ENCODE peak calls at places on chromosomes 5 and 9, in seven cellular contexts. One of them, this sample, is unnamed.

GRCh38 chr5:11000517-11001353 is 239.7 kb upstream of the DAP start:
- DNase-seq in esophagus squamous epithelium: no peak
- DNase-seq in ovary: no peak
- DNase-seq in kidney: no peak
- DNase-seq in CD8-positive, alpha-beta T cell: no peak
- DNase-seq in Peyer's patch: no peak
- DNase-seq in PC-9: no peak
- DNase-seq in this sample: no peak

GRCh38 chr5:1771149-1772065 is 28.2 kb downstream of the MRPL36 start:
- DNase-seq in Peyer's patch: no peak
- DNase-seq in esophagus squamous epithelium: no peak
- DNase-seq in PC-9: no peak
- DNase-seq in CD8-positive, alpha-beta T cell: no peak
- DNase-seq in ovary: no peak
- DNase-seq in kidney: peak; percentile 46
- DNase-seq in this sample: peak; percentile 60

GRCh38 chr9:135036861-135037465 is 50.5 kb upstream of the OLFM1 start:
- DNase-seq in PC-9: no peak
- DNase-seq in ovary: no peak
- DNase-seq in Peyer's patch: peak; percentile 19
- DNase-seq in kidney: no peak
- DNase-seq in CD8-positive, alpha-beta T cell: no peak
- DNase-seq in esophagus squamous epithelium: no peak
- DNase-seq in this sample: no peak

GRCh38 chr9:78612089-78612488 is 315.2 kb downstream of the PSAT1 start:
- DNase-seq in PC-9: no peak
- DNase-seq in esophagus squamous epithelium: no peak
- DNase-seq in kidney: no peak
- DNase-seq in CD8-positive, alpha-beta T cell: no peak
- DNase-seq in ovary: no peak
- DNase-seq in Peyer's patch: no peak
- DNase-seq in this sample: no peak

GRCh38 chr5:39440964-39441363 is 16.2 kb upstream of the DAB2 start:
- DNase-seq in PC-9: no peak
- DNase-seq in kidney: no peak
- DNase-seq in ovary: no peak
- DNase-seq in CD8-positive, alpha-beta T cell: no peak
- DNase-seq in esophagus squamous epithelium: no peak
- DNase-seq in Peyer's patch: no peak
- DNase-seq in this sample: no peak

GRCh38 chr5:89728750-89729149 is 680.8 kb downstream of the CETN3 start:
- DNase-seq in CD8-positive, alpha-beta T cell: no peak
- DNase-seq in Peyer's patch: no peak
- DNase-seq in PC-9: no peak
- DNase-seq in ovary: peak; percentile 35
- DNase-seq in esophagus squamous epithelium: no peak
- DNase-seq in kidney: no peak
- DNase-seq in this sample: no peak

GRCh38 chr5:154573011-154573410 is 95.0 kb upstream of the HAND1 start:
- DNase-seq in CD8-positive, alpha-beta T cell: no peak
- DNase-seq in esophagus squamous epithelium: no peak
- DNase-seq in ovary: no peak
- DNase-seq in PC-9: no peak
- DNase-seq in kidney: no peak
- DNase-seq in Peyer's patch: no peak
- DNase-seq in this sample: no peak

GRCh38 chr9:112012026-112012902 is 115.7 kb downstream of the UGCG start:
- DNase-seq in Peyer's patch: peak; percentile 58
- DNase-seq in CD8-positive, alpha-beta T cell: no peak
- DNase-seq in kidney: no peak
- DNase-seq in ovary: peak; percentile 20
- DNase-seq in PC-9: peak; percentile 91
- DNase-seq in esophagus squamous epithelium: no peak
- DNase-seq in this sample: peak; percentile 90

GRCh38 chr9:130835441-130836298 is 616 bp downstream of the ABL1 start:
- DNase-seq in ovary: peak; percentile 71
- DNase-seq in kidney: peak; percentile 81
- DNase-seq in Peyer's patch: peak; percentile 69
- DNase-seq in PC-9: no peak
- DNase-seq in CD8-positive, alpha-beta T cell: peak; percentile 26
- DNase-seq in esophagus squamous epithelium: no peak
- DNase-seq in this sample: no peak

GRCh38 chr9:115649991-115650472 is 503.6 kb upstream of the PAPPA start:
- DNase-seq in ovary: no peak
- DNase-seq in esophagus squamous epithelium: no peak
- DNase-seq in PC-9: no peak
- DNase-seq in Peyer's patch: no peak
- DNase-seq in kidney: peak; percentile 83
- DNase-seq in CD8-positive, alpha-beta T cell: no peak
- DNase-seq in this sample: no peak

GRCh38 chr5:116242363-116242762 is 157.5 kb downstream of the COMMD10 start:
- DNase-seq in Peyer's patch: no peak
- DNase-seq in esophagus squamous epithelium: no peak
- DNase-seq in kidney: no peak
- DNase-seq in ovary: no peak
- DNase-seq in CD8-positive, alpha-beta T cell: no peak
- DNase-seq in PC-9: no peak
- DNase-seq in this sample: no peak

GRCh38 chr5:131541071-131541470 is 94.0 kb downstream of the RAPGEF6 start:
- DNase-seq in kidney: no peak
- DNase-seq in Peyer's patch: no peak
- DNase-seq in esophagus squamous epithelium: no peak
- DNase-seq in ovary: no peak
- DNase-seq in PC-9: no peak
- DNase-seq in CD8-positive, alpha-beta T cell: no peak
- DNase-seq in this sample: no peak

GRCh38 chr9:136808075-136808780 is 480 bp downstream of the RABL6 start:
- DNase-seq in Peyer's patch: no peak
- DNase-seq in esophagus squamous epithelium: no peak
- DNase-seq in kidney: peak; percentile 85
- DNase-seq in CD8-positive, alpha-beta T cell: peak; percentile 54
- DNase-seq in PC-9: no peak
- DNase-seq in ovary: no peak
- DNase-seq in this sample: peak; percentile 63
- TF ChIP-seq CTCF in Peyer's patch: no peak
- TF ChIP-seq CTCF in esophagus squamous epithelium: no peak
- TF ChIP-seq CTCF in kidney: no peak
- TF ChIP-seq CTCF in CD8-positive, alpha-beta T cell: no peak
- TF ChIP-seq CTCF in PC-9: no peak
- TF ChIP-seq CTCF in ovary: no peak
- TF ChIP-seq CTCF in this sample: no peak

DNA sequence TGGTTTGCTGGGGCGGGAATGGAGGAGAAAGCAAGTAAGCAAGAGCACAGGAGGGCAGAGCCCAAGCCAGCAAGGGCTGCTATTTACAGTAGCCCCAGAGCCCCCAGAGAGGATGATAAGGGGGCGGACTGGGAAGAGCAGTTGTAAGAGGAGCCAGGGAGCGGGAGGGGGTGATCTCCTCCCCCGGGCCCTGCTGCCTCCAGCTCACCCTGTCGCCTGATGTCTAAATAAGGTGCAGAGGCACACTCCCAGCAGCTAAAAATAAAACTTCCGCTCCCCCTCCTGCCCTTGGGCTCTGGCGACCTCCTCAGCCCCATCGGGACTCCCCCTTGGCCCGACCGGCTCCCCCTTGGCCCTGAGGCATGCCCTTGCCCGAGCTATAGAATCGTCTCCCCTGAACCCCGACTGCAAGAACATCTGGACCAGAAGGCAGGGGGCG is 14.4 kb upstream of the CCDC69 start:
- DNase-seq in kidney: no peak
- DNase-seq in CD8-positive, alpha-beta T cell: no peak
- DNase-seq in ovary: peak; percentile 55
- DNase-seq in esophagus squamous epithelium: no peak
- DNase-seq in PC-9: no peak
- DNase-seq in Peyer's patch: no peak
- DNase-seq in this sample: no peak
- H3K4me3 ChIP-seq in kidney: peak overlapping the region; percentile 25
- H3K4me3 ChIP-seq in CD8-positive, alpha-beta T cell: peak overlapping the region; percentile 1
- H3K4me3 ChIP-seq in ovary: peak overlapping the region; percentile 27
- H3K4me3 ChIP-seq in esophagus squamous epithelium: peak overlapping the region; percentile 52
- H3K4me3 ChIP-seq in PC-9: no peak overlapping the region
- H3K4me3 ChIP-seq in Peyer's patch: no peak overlapping the region
- H3K4me3 ChIP-seq in this sample: no peak overlapping the region

DNA sequence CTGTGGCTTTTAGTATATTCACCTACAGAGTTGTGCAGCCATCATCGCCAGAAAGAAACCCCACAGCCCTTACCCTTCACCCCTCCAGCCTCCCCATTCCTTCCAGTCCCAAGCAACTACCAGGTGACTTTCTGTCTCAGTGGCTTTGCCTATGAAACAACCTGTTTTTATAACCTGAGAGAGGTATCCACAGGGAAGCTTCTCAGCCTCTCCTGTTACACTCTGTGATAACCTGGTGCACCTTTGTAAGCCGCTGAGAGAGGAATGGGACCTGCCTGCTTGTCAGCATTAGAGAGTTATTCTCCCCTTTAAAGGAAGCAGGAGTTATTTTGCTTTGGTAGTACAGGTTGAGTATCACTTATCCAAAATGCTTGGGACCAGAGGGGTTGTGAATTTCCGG is 93.6 kb downstream of the TRIO start:
- DNase-seq in PC-9: no peak
- DNase-seq in kidney: no peak
- DNase-seq in esophagus squamous epithelium: no peak
- DNase-seq in Peyer's patch: no peak
- DNase-seq in CD8-positive, alpha-beta T cell: no peak
- DNase-seq in ovary: no peak
- DNase-seq in this sample: no peak
- H3K4me1 ChIP-seq in PC-9: peaks cover 40% of the 10 kb centered on the region
- H3K4me1 ChIP-seq in kidney: peaks cover 9% of the 10 kb centered on the region
- H3K4me1 ChIP-seq in esophagus squamous epithelium: peaks cover 19% of the 10 kb centered on the region
- H3K4me1 ChIP-seq in Peyer's patch: no peaks in the 10 kb centered on the region
- H3K4me1 ChIP-seq in CD8-positive, alpha-beta T cell: no peaks in the 10 kb centered on the region
- H3K4me1 ChIP-seq in ovary: peaks cover 9% of the 10 kb centered on the region
- H3K4me1 ChIP-seq in this sample: peaks cover 59% of the 10 kb centered on the region

DNA sequence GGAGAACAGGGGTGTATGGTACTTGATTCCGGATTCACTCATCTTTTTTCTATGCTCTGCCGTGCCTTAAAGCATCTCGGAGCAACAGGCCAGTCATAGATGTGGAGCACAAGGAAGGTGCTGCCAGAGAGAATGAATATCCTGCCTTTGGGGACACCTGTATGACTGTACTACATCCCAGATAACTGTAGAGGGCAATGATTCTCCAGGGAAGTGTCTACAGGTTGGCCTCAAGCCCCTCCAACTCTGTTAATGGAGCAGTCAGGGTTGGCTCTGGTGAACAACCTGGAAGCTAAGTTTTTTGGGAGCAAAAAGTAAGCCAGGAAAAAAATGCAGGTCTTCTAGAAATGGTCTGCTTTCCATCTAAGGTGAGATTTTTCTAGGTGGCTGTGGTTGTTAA is 71.0 kb downstream of the NREP start:
- DNase-seq in CD8-positive, alpha-beta T cell: no peak
- DNase-seq in ovary: no peak
- DNase-seq in esophagus squamous epithelium: no peak
- DNase-seq in kidney: no peak
- DNase-seq in PC-9: no peak
- DNase-seq in Peyer's patch: no peak
- DNase-seq in this sample: no peak
- TF ChIP-seq CTCF in CD8-positive, alpha-beta T cell: no peak
- TF ChIP-seq CTCF in ovary: no peak
- TF ChIP-seq CTCF in esophagus squamous epithelium: no peak
- TF ChIP-seq CTCF in kidney: peak; percentile 28
- TF ChIP-seq CTCF in PC-9: no peak
- TF ChIP-seq CTCF in Peyer's patch: no peak
- TF ChIP-seq CTCF in this sample: peak; percentile 60

DNA sequence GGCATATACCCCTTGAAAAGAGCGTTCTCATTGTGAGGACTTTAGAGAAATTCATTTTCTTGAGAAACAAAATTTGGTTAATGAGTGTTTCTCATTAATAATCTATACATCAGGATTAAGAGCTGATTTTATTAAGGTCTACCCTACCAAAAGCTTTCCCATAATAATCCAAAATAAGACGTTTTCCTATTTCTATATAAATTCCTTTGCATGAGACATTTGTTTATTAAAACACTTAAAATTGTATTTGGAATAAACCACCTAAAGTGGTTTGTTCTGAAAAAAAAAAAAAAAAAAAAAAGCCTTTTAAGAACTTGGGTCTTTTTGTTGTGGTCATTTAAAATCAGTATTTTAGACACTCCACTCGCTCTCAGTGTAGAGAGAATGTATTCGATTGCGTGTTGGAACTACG is 695 bp upstream of the TMOD1 start:
- DNase-seq in esophagus squamous epithelium: no peak
- DNase-seq in CD8-positive, alpha-beta T cell: no peak
- DNase-seq in PC-9: no peak
- DNase-seq in Peyer's patch: no peak
- DNase-seq in ovary: no peak
- DNase-seq in kidney: no peak
- DNase-seq in this sample: no peak
- H3K4me3 ChIP-seq in esophagus squamous epithelium: peak overlapping the region; percentile 84
- H3K4me3 ChIP-seq in CD8-positive, alpha-beta T cell: peak overlapping the region; percentile 23
- H3K4me3 ChIP-seq in PC-9: peak overlapping the region; percentile 63
- H3K4me3 ChIP-seq in Peyer's patch: peak overlapping the region; percentile 79
- H3K4me3 ChIP-seq in ovary: peak overlapping the region; percentile 93
- H3K4me3 ChIP-seq in kidney: peak overlapping the region; percentile 64
- H3K4me3 ChIP-seq in this sample: peak overlapping the region; percentile 34

DNA sequence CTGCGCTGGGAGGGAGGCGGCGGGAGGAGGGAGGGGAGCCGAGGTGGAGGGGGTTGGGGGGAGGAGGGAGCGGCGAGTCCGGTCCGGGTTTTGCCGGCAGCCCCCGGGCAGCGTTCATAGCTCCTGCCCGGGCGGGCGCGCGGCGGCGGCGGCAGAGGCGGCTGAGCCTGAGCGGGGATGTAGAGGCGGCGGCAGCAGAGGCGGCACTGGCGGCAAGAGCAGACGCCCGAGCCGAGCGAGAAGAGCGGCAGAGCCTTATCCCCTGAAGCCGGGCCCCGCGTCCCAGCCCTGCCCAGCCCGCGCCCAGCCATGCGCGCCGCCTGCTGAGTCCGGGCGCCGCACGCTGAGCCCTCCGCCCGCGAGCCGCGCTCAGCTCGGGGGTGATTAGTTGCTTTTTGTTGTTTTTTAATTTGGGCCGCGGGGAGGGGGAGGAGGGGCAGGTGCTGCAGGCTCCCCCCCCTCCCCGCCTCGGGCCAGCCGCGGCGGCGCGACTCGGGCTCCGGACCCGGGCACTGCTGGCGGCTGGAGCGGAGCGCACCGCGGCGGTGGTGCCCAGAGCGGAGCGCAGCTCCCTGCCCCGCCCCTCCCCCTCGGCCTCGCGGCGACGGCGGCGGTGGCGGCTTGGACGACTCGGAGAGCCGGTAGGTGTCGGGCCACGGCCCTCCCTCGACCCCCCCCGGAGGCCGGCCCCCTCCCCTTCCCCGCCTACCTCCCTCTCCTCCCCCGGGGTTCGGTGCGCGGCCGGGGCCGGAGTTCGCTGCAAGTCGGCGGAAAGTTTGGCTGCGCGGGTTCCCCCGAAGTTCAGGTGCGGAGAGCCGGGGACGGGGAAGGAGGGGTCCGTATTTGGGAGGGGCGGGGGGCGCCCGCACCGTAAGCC is at the start of gene CXXC5:
- DNase-seq in PC-9: peak; percentile 63
- DNase-seq in kidney: peak; percentile 96
- DNase-seq in CD8-positive, alpha-beta T cell: peak; percentile 53
- DNase-seq in Peyer's patch: peak; percentile 84
- DNase-seq in ovary: peak; percentile 80
- DNase-seq in esophagus squamous epithelium: no peak
- DNase-seq in this sample: no peak
- H3K4me1 ChIP-seq in PC-9: peaks cover 65% of the 10 kb centered on the region
- H3K4me1 ChIP-seq in kidney: peaks cover 42% of the 10 kb centered on the region
- H3K4me1 ChIP-seq in CD8-positive, alpha-beta T cell: peaks cover 66% of the 10 kb centered on the region
- H3K4me1 ChIP-seq in Peyer's patch: peaks cover 40% of the 10 kb centered on the region
- H3K4me1 ChIP-seq in ovary: peaks cover 12% of the 10 kb centered on the region
- H3K4me1 ChIP-seq in esophagus squamous epithelium: peaks cover 89% of the 10 kb centered on the region
- H3K4me1 ChIP-seq in this sample: peaks cover 6% of the 10 kb centered on the region